ENCODE peak calls at places on chromosomes 7 and 10, in seven cellular contexts. Y is K562, M is uterus, F is HCT116, X is A549, O is adrenal gland, N is ovary. H is an unnamed sample.

GRCh38 chr7:5276611-5277010 is 6.1 kb upstream of the SLC29A4 start:
- DNase-seq in Y (no peak), M (no peak), F (no peak), X (no peak), O (no peak), N (no peak), H (no peak)

GRCh38 chr10:126558881-126559280 is 111.6 kb downstream of the C10orf90 start:
- DNase-seq in Y (no peak), M (no peak), F (no peak), X (no peak), O (no peak), N (no peak), H (no peak)

GRCh38 chr7:128219646-128220045 is 21.4 kb upstream of the LEP start:
- DNase-seq in Y (no peak), M (no peak), F (no peak), X (no peak), O (no peak), N (no peak), H (no peak)

GRCh38 chr7:29564455-29565185 is 985 bp downstream of the PRR15 start:
- DNase-seq in Y (no peak), M (peak), F (no peak), X (peak), O (peak), N (peak), H (no peak)

GRCh38 chr10:116947838-116948529 is 57.0 kb downstream of the SHTN1 start:
- DNase-seq in Y (no peak), M (no peak), F (peak), X (peak), O (peak), N (no peak), H (no peak)

GRCh38 chr10:92822060-92822634 is 26.2 kb upstream of the EXOC6 start:
- DNase-seq in Y (peak), M (no peak), F (no peak), X (peak), O (peak), N (no peak), H (no peak)

GRCh38 chr7:1086588-1087461 is 1.1 kb upstream of the GPER1 start:
- DNase-seq in Y (peak), M (peak), F (peak), X (peak), O (peak), N (peak), H (no peak)

GRCh38 chr7:1758417-1758858 is 88.4 kb downstream of the ELFN1 start:
- DNase-seq in Y (no peak), M (no peak), F (peak), X (peak), O (peak), N (no peak), H (no peak)

GRCh38 chr10:64316833-64317232 is 795.6 kb downstream of the REEP3 start:
- DNase-seq in Y (no peak), M (no peak), F (no peak), X (no peak), O (no peak), N (no peak), H (no peak)

GRCh38 chr7:43143918-43144589 is 31.6 kb downstream of the HECW1 start:
- DNase-seq in Y (no peak), M (no peak), F (no peak), X (no peak), O (no peak), N (no peak), H (no peak)

GRCh38 chr10:131980757-131981428 is 830 bp downstream of the BNIP3 start:
- DNase-seq in Y (no peak), M (no peak), F (no peak), X (no peak), O (peak), N (peak), H (no peak)

DNA sequence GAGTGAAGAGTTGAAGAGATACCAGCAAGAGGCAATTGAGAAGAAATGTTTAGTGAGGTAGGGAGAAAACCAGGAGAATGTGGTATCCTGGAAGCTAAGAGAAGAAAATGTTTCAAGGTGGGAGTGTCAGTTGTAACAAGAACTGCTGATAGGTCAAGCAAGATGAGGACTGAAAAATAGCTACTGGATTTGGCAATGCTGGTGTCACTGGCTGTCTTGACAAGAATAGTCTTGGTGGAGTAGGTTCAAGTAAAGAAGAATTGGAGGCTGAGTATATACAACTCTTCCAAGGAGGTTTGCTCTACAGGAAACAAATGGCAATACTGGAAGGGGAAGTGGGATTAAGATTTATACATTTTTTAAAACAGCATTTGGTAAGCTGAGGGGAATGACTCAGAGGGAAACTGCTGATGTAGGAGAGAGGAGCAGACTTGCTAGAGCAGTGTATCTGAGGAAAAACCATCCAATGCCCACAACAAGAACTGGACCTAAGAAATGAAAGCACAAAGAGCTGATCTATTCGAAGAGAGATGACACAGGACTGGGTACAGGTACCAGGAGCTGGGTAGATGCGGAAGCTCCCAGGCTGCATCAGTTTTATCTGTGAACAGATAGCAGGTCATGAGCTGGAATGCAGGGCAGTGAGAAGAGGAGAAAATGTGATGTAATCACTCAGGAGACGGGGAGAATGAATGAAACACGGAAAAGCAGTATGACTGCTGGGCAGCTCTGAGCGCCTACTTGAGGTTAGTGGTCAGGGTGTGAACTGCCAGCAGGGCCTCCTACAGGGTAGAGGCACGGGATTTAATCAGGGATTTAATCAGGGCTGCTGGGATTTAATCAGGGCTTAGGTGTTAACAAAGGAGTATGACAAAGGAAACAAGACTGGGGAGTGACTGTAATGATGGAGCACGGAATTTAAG is 34.5 kb downstream of the FAM25A start:
- DNase-seq in Y (no peak), M (no peak), F (no peak), X (no peak), O (peak), N (no peak), H (no peak)
- TF ChIP-seq CTCF in Y (no peak), M (no peak), F (no peak), X (no peak), O (no peak), N (no peak), H (no peak)

GRCh38 chr10:3698312-3698711 is 86.7 kb downstream of the KLF6 start:
- DNase-seq in Y (no peak), M (no peak), F (no peak), X (no peak), O (no peak), N (no peak), H (no peak)
- TF ChIP-seq POLR2A in Y (no peak), M (no peak), F (no peak), X (no peak), O (no peak), N (no peak), H (no peak)

GRCh38 chr10:22652988-22653431 is 61.4 kb downstream of the PIP4K2A start:
- DNase-seq in Y (no peak), M (no peak), F (no peak), X (no peak), O (no peak), N (no peak), H (no peak)

GRCh38 chr10:22656056-22656455 is 58.3 kb downstream of the PIP4K2A start:
- DNase-seq in Y (no peak), M (no peak), F (no peak), X (no peak), O (no peak), N (no peak), H (no peak)

GRCh38 chr10:22657028-22657427 is 57.4 kb downstream of the PIP4K2A start:
- DNase-seq in Y (no peak), M (no peak), F (no peak), X (no peak), O (no peak), N (no peak), H (no peak)

GRCh38 chr10:22657566-22658190 is 56.7 kb downstream of the PIP4K2A start:
- DNase-seq in Y (no peak), M (no peak), F (no peak), X (no peak), O (no peak), N (no peak), H (no peak)

GRCh38 chr10:22655312-22655973 is 58.9 kb downstream of the PIP4K2A start:
- DNase-seq in Y (no peak), M (no peak), F (no peak), X (peak), O (no peak), N (no peak), H (no peak)
- H3K27ac ChIP-seq in Y (no peak), M (no peak), F (no peak), X (peak), O (no peak), N (no peak), H (peak)

DNA sequence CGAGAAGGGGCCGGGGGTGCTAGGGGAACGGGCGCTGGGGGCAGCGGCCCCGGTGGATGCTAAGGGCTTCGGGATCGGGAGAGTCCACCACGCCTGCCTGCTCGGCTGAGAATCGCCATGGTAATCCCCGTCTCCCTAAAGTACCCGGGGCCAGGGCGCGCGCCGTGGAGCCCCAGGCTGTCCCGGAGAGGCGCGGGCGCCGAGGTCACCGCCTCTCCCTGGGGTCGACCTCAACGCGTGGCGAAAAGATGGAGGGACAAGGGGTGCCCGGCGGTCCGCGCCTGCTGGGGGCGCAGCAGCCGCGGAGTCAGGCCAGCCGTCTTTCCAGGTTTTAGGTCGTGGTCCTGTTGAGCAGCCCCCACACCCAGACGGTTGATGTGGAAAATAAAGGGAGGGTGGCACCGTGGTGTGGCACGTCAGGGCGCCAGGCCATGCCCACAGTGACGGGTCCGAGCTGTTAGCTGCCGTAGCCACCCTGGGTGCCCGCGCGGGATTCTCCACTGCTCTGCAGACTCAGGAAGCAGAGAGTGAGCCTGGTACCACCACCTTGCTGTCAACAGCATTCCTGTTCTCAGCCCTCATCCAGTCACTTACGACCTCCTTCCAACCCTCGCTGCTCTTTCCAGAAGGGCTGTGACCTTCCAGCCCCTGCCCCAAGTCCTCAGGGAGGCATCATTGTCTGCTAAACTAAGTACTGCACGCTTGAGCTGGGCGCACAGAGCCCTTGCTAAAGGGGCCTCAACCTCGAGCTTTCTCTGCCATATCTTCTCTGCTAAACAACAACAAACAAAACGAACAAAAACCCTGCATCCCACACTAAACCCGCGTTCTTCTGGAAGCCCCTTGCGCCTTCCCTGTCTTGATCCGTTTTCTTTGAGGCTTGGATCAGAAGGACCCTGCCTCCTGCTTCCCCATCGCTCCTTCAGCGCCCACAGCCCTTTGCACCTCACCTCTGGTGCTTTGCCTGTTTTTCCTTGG is 666 bp downstream of the SMKR1 start:
- DNase-seq in Y (no peak), M (no peak), F (no peak), X (peak), O (no peak), N (no peak), H (no peak)
- TF ChIP-seq CTCF in Y (no peak), M (no peak), F (no peak), X (no peak), O (no peak), N (no peak), H (no peak)

DNA sequence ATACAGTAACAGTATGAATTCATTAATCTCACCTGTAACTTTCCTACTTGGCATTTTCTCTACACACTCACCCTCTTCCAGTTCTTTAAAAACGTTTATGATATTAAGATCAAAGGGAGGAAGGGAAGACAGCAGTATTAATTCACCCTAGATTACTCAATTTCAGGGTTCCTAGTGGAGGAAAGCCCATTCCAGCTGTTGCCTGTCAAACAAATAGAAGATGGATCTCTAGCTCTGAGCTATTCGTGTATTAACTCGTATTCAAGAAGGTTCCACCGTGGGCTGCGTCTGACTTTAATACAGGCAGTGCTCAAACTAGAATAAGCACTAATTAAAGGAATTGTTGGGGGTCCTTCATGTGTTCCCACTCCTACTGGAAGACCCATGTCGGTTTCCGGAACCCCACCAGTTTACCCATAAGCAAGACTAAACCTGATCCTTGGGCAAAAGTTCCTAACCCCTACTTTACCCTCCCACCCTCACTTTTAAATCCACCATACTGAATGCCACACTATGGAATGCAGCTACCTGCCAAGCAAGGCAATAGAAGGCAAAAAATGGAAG is 2.1 kb downstream of the NANOS1 start:
- DNase-seq in Y (no peak), M (no peak), F (no peak), X (no peak), O (no peak), N (no peak), H (no peak)
- TF ChIP-seq POLR2A in Y (no peak), M (no peak), F (no peak), X (no peak), O (no peak), N (no peak), H (no peak)

DNA sequence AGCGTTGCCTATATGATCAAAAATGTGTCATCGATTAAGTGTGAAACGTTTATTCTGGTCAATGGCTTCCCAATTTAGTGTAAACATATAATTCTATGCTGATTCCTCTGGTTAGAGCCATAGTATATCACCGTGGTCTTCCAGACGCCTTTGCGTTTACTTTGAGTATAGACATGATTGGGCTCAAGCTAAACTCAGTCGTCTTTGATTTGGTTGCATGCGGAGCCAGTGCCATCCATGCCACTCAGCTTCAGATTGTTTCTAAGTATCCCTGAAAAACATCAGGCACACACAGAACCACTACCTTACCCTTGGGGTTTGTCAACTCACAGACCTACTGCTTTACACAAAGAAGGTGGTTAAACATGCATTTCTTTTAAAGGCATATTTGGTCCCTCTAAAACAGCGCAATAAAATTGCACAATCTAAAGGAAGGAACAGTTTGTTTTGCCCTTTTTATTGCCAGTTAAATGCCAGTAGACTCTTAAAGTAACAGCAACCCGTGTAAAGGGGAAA is 273.6 kb upstream of the KLF6 start:
- DNase-seq in Y (no peak), M (no peak), F (no peak), X (peak), O (no peak), N (no peak), H (no peak)
- H3K27ac ChIP-seq in Y (no peak), M (peak), F (no peak), X (peak), O (no peak), N (no peak), H (no peak)

DNA sequence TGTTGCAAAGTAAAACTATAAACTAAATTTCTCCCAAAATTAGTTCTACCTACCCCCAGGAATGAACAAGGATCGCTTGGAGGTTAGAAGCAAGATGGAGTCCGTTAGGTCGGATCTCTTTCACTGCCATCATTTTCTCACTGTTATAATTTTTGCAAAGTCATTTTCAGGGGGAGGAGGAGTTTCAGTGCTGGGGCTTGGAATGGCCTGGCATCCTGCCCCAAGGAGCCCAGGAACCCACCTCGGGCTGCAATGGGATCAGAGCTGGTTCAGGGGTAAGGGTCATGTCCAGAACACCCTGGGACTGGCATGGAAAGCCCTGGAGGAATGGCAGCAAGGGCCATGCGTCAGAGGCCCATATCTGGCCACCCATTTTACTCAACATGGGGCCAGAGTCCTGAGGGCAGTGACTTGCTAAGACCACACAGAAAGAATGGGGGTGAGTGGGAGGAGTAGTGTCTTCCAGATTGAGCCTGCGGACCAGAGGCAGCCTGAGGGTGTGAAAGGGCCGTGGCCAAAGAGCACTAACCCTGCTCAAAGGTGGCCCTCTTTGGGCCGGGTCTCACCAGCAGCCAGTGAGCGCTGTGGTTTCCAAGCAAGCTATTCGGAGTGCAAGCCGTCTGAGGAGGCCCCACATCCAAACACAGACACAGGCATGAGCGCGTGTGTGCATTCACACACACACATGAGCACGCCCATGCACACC is 31.8 kb downstream of the GPRIN2 start:
- DNase-seq in Y (no peak), M (peak), F (peak), X (peak), O (peak), N (no peak), H (no peak)
- TF ChIP-seq CTCF in Y (no peak), M (no peak), F (no peak), X (peak), O (no peak), N (no peak), H (no peak)

DNA sequence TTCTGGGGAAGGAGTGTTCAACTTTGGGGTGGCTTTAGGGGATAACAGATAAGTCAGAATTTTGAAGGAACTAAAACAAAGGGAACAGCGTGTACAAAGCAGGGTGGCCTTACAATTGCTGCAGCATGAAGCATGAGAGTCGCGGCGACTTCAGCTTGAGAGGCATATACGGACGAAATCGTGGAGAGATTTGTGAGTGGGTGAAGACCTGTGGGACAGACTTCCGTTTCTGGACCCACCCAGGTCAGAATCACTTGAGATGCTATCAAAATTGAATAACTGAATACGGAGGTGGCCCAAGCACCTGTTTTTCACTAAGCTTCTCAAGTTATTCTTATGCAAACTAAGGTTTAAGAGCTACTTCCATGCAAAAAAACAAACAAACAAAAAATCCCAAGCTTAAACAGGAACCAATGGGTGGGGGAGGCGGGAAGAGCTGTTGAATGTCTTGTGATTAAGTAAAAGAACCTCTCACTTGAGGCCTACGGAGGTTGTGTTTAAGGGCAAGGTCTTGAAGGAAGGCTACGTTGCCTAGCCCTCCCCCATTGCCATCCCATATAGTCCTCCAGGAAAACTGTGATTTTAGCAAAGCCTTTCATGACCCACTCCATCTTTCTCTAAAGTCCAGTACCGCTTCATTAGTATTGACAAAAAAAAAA is 1.4 kb upstream of the TRIM24 start:
- DNase-seq in Y (no peak), M (no peak), F (no peak), X (no peak), O (no peak), N (no peak), H (no peak)
- TF ChIP-seq POLR2A in Y (no peak), M (no peak), F (no peak), X (no peak), O (no peak), N (no peak), H (no peak)

GRCh38 chr10:95325863-95326262 is 35.1 kb upstream of the PDLIM1 start:
- DNase-seq in Y (no peak), M (no peak), F (no peak), X (no peak), O (no peak), N (no peak), H (no peak)

GRCh38 chr10:95326396-95326795 is 35.6 kb upstream of the PDLIM1 start:
- DNase-seq in Y (no peak), M (no peak), F (no peak), X (no peak), O (no peak), N (no peak), H (no peak)

GRCh38 chr10:95329296-95329695 is 38.5 kb upstream of the PDLIM1 start:
- DNase-seq in Y (no peak), M (no peak), F (no peak), X (no peak), O (no peak), N (no peak), H (no peak)

GRCh38 chr10:95328013-95328412 is 37.2 kb upstream of the PDLIM1 start:
- DNase-seq in Y (no peak), M (no peak), F (no peak), X (no peak), O (no peak), N (no peak), H (no peak)

GRCh38 chr10:95327367-95327766 is 36.6 kb upstream of the PDLIM1 start:
- DNase-seq in Y (no peak), M (peak), F (no peak), X (no peak), O (peak), N (peak), H (no peak)
- H3K27ac ChIP-seq in Y (no peak), M (no peak), F (no peak), X (no peak), O (no peak), N (no peak), H (peak)

GRCh38 chr7:47988496-47989386 is 9.3 kb upstream of the HUS1 start:
- DNase-seq in Y (no peak), M (no peak), F (no peak), X (peak), O (no peak), N (no peak), H (no peak)
- TF ChIP-seq CTCF in Y (peak), M (no peak), F (peak), X (peak), O (peak), N (no peak), H (peak)

H was measured in esophagus squamous epithelium.